ENCODE peak calls at places on chromosomes 16 and 17, in five cellular contexts. G is tibial nerve, L is stomach, J is A549, B is esophagus muscularis mucosa. E is an unnamed sample.

GRCh38 chr17:17581509-17581908 is 10.0 kb downstream of the PEMT start:
- DNase-seq in G (no peak), L (no peak), J (no peak), B (no peak), E (no peak)

GRCh38 chr17:71580220-71580619 is 540.6 kb upstream of the SOX9 start:
- DNase-seq in G (no peak), L (no peak), J (no peak), B (no peak), E (no peak)

GRCh38 chr16:17108596-17108995 is 362.2 kb downstream of the XYLT1 start:
- DNase-seq in G (no peak), L (no peak), J (no peak), B (no peak), E (no peak)

GRCh38 chr17:45405250-45406086 is 27.2 kb downstream of the ARHGAP27 start:
- DNase-seq in G (no peak), L (no peak), J (peak; percentile 42), B (no peak), E (no peak)

GRCh38 chr17:35087731-35088646 is 24.5 kb upstream of the RFFL start:
- DNase-seq in G (no peak), L (peak; percentile 58), J (peak; percentile 75), B (no peak), E (peak; percentile 76)

GRCh38 chr17:15655162-15655561 is 28.9 kb downstream of the TRIM16 start:
- DNase-seq in G (no peak), L (peak; percentile 56), J (no peak), B (no peak), E (no peak)

GRCh38 chr16:11180489-11180888 is 75.5 kb downstream of the SOCS1 start:
- DNase-seq in G (no peak), L (no peak), J (no peak), B (no peak), E (no peak)

GRCh38 chr16:79451196-79451816 is 149.2 kb downstream of the MAF start:
- DNase-seq in G (no peak), L (no peak), J (no peak), B (no peak), E (no peak)

GRCh38 chr16:2473999-2474876 is 689 bp upstream of the TBC1D24 start:
- DNase-seq in G (no peak), L (peak; percentile 60), J (peak; percentile 56), B (no peak), E (peak; percentile 58)

GRCh38 chr17:78488867-78489634 is 88.1 kb downstream of the DNAH17 start:
- DNase-seq in G (no peak), L (no peak), J (peak; percentile 29), B (no peak), E (no peak)

GRCh38 chr17:42248351-42249179 is 27.6 kb downstream of the STAT5B start:
- DNase-seq in G (peak; percentile 40), L (peak; percentile 81), J (no peak), B (peak; percentile 96), E (peak; percentile 89)
- TF ChIP-seq POLR2A in G (no peak), L (no peak), J (no peak), B (no peak), E (peak; percentile 16)

GRCh38 chr17:77381731-77382130 is 241.0 kb downstream of the SEC14L1 start:
- DNase-seq in G (no peak), L (no peak), J (no peak), B (no peak), E (no peak)

GRCh38 chr17:77383613-77384608 is 243.1 kb downstream of the SEC14L1 start:
- DNase-seq in G (no peak), L (peak; percentile 77), J (no peak), B (no peak), E (no peak)

GRCh38 chr17:77382966-77383612 is 242.3 kb downstream of the SEC14L1 start:
- DNase-seq in G (no peak), L (no peak), J (no peak), B (no peak), E (no peak)

GRCh38 chr17:77381185-77381700 is 240.5 kb downstream of the SEC14L1 start:
- DNase-seq in G (no peak), L (no peak), J (no peak), B (no peak), E (no peak)

GRCh38 chr17:77382356-77382911 is 241.7 kb downstream of the SEC14L1 start:
- DNase-seq in G (no peak), L (no peak), J (no peak), B (no peak), E (no peak)
- TF ChIP-seq EP300 in G (no peak), L (no peak), J (no peak), B (no peak), E (no peak)

DNA sequence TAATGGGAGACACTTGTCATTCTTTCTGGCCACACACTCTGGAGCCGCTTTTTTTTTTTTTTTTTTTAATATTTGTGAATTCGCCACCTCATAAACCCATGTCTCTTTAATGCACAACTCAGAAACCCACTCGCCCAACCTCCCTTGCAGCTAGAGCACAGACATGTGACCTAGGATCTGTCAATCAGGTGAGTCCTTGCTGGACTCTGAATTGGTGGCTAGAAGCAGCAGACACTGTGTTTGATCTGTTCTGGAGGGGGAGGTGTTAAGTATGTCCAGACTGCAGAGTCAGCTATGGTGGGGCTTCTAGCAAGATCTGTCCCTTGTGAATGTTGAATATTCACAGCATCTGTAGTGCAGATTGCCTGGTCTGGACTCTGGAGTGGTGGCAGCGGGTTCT is 112.1 kb downstream of the PRKCB start:
- DNase-seq in G (no peak), L (no peak), J (no peak), B (no peak), E (no peak)
- H3K4me1 ChIP-seq in G (peaks cover 6% of the 10 kb centered on the region), L (peaks cover 35% of the 10 kb centered on the region), J (no peaks in the 10 kb centered on the region), B (peaks cover 12% of the 10 kb centered on the region), E (no peaks in the 10 kb centered on the region)

GRCh38 chr17:30970757-30971567 is at the start of gene RNF135:
- DNase-seq in G (peak; percentile 72), L (peak; percentile 85), J (peak; percentile 95), B (peak; percentile 95), E (peak; percentile 87)
- TF ChIP-seq POLR2A in G (peak; percentile 54), L (no peak), J (peak; percentile 99), B (no peak), E (peak; percentile 61)

DNA sequence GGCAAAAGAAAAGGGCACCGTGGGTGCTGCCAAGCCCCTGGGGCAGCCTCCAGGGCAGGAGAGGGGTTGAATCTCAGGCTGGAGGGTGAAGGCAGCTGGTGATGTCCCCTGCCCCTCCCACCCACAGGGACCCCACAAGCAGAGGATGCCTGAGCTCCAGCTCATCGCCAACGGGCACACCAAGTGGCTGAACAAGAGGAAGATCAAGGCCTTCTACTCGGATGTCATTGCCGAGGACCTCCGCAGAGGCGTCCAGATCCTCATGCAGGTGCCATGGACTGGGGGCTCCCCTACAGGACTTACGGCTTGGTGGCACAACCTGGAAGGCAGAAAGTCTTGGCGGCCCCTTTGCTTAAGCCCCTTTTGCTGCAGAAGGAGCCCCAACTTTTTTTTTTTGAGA is 21.8 kb downstream of the SLC12A3 start:
- DNase-seq in G (no peak), L (no peak), J (no peak), B (no peak), E (no peak)
- TF ChIP-seq EP300 in G (no peak), L (no peak), J (no peak), B (no peak), E (no peak)

GRCh38 chr17:39638317-39638716 is 1.4 kb downstream of the STARD3 start:
- DNase-seq in G (no peak), L (no peak), J (no peak), B (no peak), E (no peak)

GRCh38 chr17:39639043-39639442 is 2.1 kb downstream of the STARD3 start:
- DNase-seq in G (no peak), L (no peak), J (no peak), B (no peak), E (no peak)

GRCh38 chr17:39641119-39641496 is 4.2 kb downstream of the STARD3 start:
- DNase-seq in G (no peak), L (no peak), J (no peak), B (no peak), E (no peak)

GRCh38 chr17:39640493-39641118 is 3.7 kb downstream of the STARD3 start:
- DNase-seq in G (no peak), L (no peak), J (no peak), B (no peak), E (no peak)

GRCh38 chr17:39639566-39640458 is 2.9 kb downstream of the STARD3 start:
- DNase-seq in G (no peak), L (no peak), J (no peak), B (no peak), E (no peak)
- H3K4me1 ChIP-seq in G (peaks cover 69% of the 10 kb centered on the region), L (peaks cover 92% of the 10 kb centered on the region), J (peaks cover 37% of the 10 kb centered on the region), B (peaks cover 67% of the 10 kb centered on the region), E (peaks cover 75% of the 10 kb centered on the region)

GRCh38 chr16:5018791-5019190 is 14.9 kb downstream of the NAGPA start:
- DNase-seq in G (peak; percentile 29), L (no peak), J (no peak), B (no peak), E (no peak)
- TF ChIP-seq POLR2A in G (no peak), L (no peak), J (no peak), B (no peak), E (no peak)

GRCh38 chr17:81484195-81484979 is 28.2 kb downstream of the ACTG1 start:
- DNase-seq in G (peak; percentile 82), L (peak; percentile 93), J (peak; percentile 88), B (peak; percentile 93), E (peak; percentile 93)
- TF ChIP-seq EP300 in G (no peak), L (no peak), J (no peak), B (no peak), E (no peak)

DNA sequence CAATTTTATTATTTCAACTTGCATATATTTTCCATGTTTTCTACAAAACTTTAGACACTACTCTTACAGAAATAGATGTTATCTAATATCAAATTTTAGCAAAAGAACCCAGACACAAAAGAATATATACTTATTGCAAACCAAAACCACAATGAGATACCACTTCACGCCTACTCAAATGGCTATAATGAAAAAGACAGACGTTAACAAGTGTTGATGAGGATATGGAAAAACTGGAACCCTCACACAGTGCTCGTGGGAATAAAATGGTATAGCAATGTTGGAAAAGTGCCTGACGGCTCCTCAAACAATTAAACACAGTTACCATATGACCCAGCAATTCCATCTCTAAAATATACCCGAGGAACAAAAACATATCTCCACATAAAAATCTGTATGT is 27.1 kb downstream of the USP31 start:
- DNase-seq in G (no peak), L (no peak), J (no peak), B (no peak), E (no peak)
- H3K4me1 ChIP-seq in G (peaks cover 7% of the 10 kb centered on the region), L (peaks cover 57% of the 10 kb centered on the region), J (peaks cover 51% of the 10 kb centered on the region), B (peaks cover 100% of the 10 kb centered on the region), E (peaks cover 52% of the 10 kb centered on the region)

DNA sequence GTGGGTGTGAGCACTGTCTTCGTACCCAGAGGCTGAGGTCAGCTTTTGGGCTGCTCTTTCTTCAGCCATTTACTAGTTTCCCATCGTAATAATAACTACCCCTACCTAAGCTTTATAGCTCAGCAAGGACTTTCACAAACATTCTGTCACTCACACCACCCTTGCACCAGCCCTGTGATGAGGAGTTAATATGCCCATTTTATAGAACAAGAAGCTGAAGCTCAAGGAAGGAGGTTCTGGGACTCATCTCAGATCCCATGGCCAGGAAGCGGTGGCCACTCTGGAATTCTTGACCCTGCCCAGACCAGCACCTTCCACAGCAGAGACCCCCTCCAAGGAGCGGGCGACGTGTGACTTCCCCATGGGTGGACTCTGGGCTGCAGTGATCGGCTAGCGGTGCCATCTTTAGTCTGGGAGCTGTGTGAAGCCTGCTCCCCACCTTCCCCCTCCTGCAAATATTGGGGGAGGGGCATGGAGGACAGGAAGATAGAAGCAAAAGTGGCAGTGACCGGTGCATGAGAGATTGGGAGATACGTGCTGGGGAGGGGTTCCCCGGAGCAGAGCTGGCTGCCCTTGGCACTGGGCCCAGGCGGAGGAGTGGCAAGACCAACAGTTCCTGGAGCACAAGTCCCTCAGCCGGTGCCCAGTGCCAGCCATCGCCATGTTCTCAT is 81.8 kb upstream of the TOB1 start:
- DNase-seq in G (peak; percentile 18), L (peak; percentile 96), J (peak; percentile 89), B (no peak), E (no peak)
- TF ChIP-seq POLR2A in G (no peak), L (no peak), J (no peak), B (no peak), E (no peak)